ENCODE peak calls at places on chromosomes 2 and 18, in nine cellular contexts. D, W, P, G, H, K, X, S and T are unnamed samples.

GRCh38 chr2:234705108-234705507 is 208.2 kb upstream of the ARL4C start:
- DNase-seq in G (peak; percentile 37), W (peak; percentile 83), K (peak; percentile 96), X (no peak), P (no peak), D (peak; percentile 19), S (no peak), H (no peak), T (peak; percentile 71)

GRCh38 chr2:10873790-10874437 is 37.8 kb upstream of the KCNF1 start:
- DNase-seq in D (peak; percentile 11), H (no peak), X (no peak), W (peak; percentile 74), P (no peak), S (peak; percentile 48), G (peak; percentile 8), K (peak; percentile 47), T (peak; percentile 26)

GRCh38 chr2:65133626-65134025 is 3.7 kb upstream of the RAB1A start:
- DNase-seq in W (no peak), X (no peak), D (no peak), S (no peak), H (no peak), G (no peak), P (no peak), K (no peak), T (no peak)

GRCh38 chr18:57910817-57911216 is 107.7 kb upstream of the ATP8B1 start:
- DNase-seq in P (no peak), H (peak; percentile 28), K (no peak), G (no peak), D (no peak), W (no peak), S (no peak), X (no peak), T (no peak)

GRCh38 chr18:12307251-12307736 is 747 bp upstream of the TUBB6 start:
- DNase-seq in X (no peak), H (no peak), K (peak; percentile 80), P (no peak), D (peak; percentile 80), W (peak; percentile 59), G (peak; percentile 78), S (peak; percentile 67), T (peak; percentile 81)

GRCh38 chr18:29644276-29644675 is 1398.3 kb downstream of the DSC3 start:
- DNase-seq in W (peak; percentile 61), K (peak; percentile 63), D (peak; percentile 3), S (no peak), H (no peak), G (peak; percentile 28), X (no peak), P (no peak), T (no peak)

GRCh38 chr2:74457549-74458131 is 598 bp upstream of the WBP1 start:
- DNase-seq in D (peak; percentile 53), W (peak; percentile 57), H (peak; percentile 28), P (peak; percentile 76), G (no peak), K (no peak), S (peak; percentile 93), X (peak; percentile 51), T (peak; percentile 92)

GRCh38 chr2:201798252-201798918 is 8.0 kb upstream of the CDK15 start:
- DNase-seq in D (peak; percentile 39), K (peak; percentile 97), P (no peak), W (peak; percentile 79), G (peak; percentile 87), H (no peak), X (no peak), S (no peak), T (no peak)

GRCh38 chr2:2291500-2292260 is 39.4 kb downstream of the MYT1L start:
- DNase-seq in S (no peak), X (peak; percentile 30), D (no peak), H (peak; percentile 38), W (no peak), P (peak; percentile 37), G (no peak), K (no peak), T (peak; percentile 76)

GRCh38 chr2:173030541-173031485 is 44.8 kb upstream of the MAP3K20 start:
- DNase-seq in X (no peak), D (no peak), K (no peak), H (no peak), P (no peak), G (no peak), W (peak; percentile 90), S (no peak), T (no peak)

GRCh38 chr2:23241106-23241505 is 143.9 kb upstream of the KLHL29 start:
- DNase-seq in K (no peak), P (no peak), W (no peak), S (no peak), D (no peak), H (no peak), G (no peak), X (no peak), T (no peak)

GRCh38 chr18:46411862-46412690 is 244.9 kb downstream of the LOXHD1 start:
- DNase-seq in K (peak; percentile 34), P (peak; percentile 43), G (no peak), S (no peak), H (no peak), D (peak; percentile 34), W (peak; percentile 31), X (peak; percentile 36), T (peak; percentile 66)

GRCh38 chr2:203997481-203997880 is 60.9 kb downstream of the ICOS start:
- DNase-seq in H (no peak), D (no peak), X (no peak), S (no peak), W (no peak), P (no peak), G (no peak), K (no peak), T (no peak)

GRCh38 chr2:152558174-152559091 is 158.8 kb downstream of the PRPF40A start:
- DNase-seq in S (no peak), W (peak; percentile 28), H (no peak), K (peak; percentile 97), D (peak; percentile 93), X (peak; percentile 46), G (peak; percentile 89), P (no peak), T (no peak)

GRCh38 chr2:203605302-203605701 is 70.2 kb upstream of the RAPH1 start:
- DNase-seq in X (no peak), H (no peak), S (no peak), D (peak; percentile 77), K (no peak), G (peak; percentile 76), P (no peak), W (no peak), T (no peak)

GRCh38 chr2:3460831-3461544 is 58.3 kb downstream of the ADI1 start:
- DNase-seq in K (no peak), D (no peak), G (no peak), W (no peak), S (no peak), X (no peak), P (no peak), H (no peak), T (peak; percentile 43)

GRCh38 chr2:156536534-156536933 is 100.4 kb downstream of the GPD2 start:
- DNase-seq in W (peak; percentile 55), H (no peak), D (no peak), P (no peak), G (no peak), X (no peak), S (no peak), K (peak; percentile 5), T (no peak)

GRCh38 chr2:233426619-233427342 is 72.5 kb downstream of the DGKD start:
- DNase-seq in K (peak; percentile 96), G (peak; percentile 63), W (peak; percentile 75), P (no peak), D (peak; percentile 63), S (peak; percentile 54), H (no peak), X (no peak), T (peak; percentile 75)

GRCh38 chr2:1837022-1837421 is 92.7 kb upstream of the PXDN start:
- DNase-seq in W (no peak), H (peak; percentile 28), D (no peak), S (no peak), X (no peak), G (no peak), P (no peak), K (no peak), T (peak; percentile 71)

GRCh38 chr2:11635141-11635540 is 34.9 kb downstream of the NTSR2 start:
- DNase-seq in H (no peak), D (no peak), K (no peak), S (no peak), W (no peak), G (no peak), P (no peak), X (no peak), T (no peak)

GRCh38 chr2:158967731-158968395 is 577 bp upstream of the TANC1 start:
- DNase-seq in S (peak; percentile 49), H (peak; percentile 45), W (peak; percentile 37), X (peak; percentile 85), K (peak; percentile 69), D (peak; percentile 61), G (peak; percentile 71), P (peak; percentile 70), T (peak; percentile 85)

GRCh38 chr2:29632018-29632417 is 289.4 kb downstream of the ALK start:
- DNase-seq in K (peak; percentile 58), D (no peak), P (no peak), H (no peak), S (no peak), G (no peak), X (no peak), W (peak; percentile 90), T (no peak)

GRCh38 chr2:190267302-190267701 is 52.3 kb downstream of the HIBCH start:
- DNase-seq in P (no peak), H (no peak), K (peak; percentile 89), S (no peak), G (peak; percentile 89), W (peak; percentile 76), X (no peak), D (peak; percentile 79), T (no peak)

GRCh38 chr18:63511285-63511684 is 30.9 kb upstream of the SERPINB12 start:
- DNase-seq in S (no peak), P (peak; percentile 37), H (peak; percentile 28), X (peak; percentile 10), D (peak; percentile 63), K (peak; percentile 34), W (peak; percentile 78), G (peak; percentile 55), T (peak; percentile 87)

GRCh38 chr2:26767129-26767528 is 3.0 kb downstream of the SLC35F6 start:
- DNase-seq in S (no peak), P (no peak), X (no peak), K (no peak), W (no peak), H (no peak), D (no peak), G (no peak), T (peak; percentile 89)

GRCh38 chr2:48567671-48568070 is 37.7 kb downstream of the STON1 start:
- DNase-seq in W (no peak), K (peak; percentile 64), H (no peak), S (no peak), X (no peak), G (peak; percentile 32), D (peak; percentile 93), P (no peak), T (no peak)

GRCh38 chr2:48545244-48545643 is 15.3 kb downstream of the STON1 start:
- DNase-seq in H (peak; percentile 22), P (no peak), K (no peak), W (no peak), S (no peak), G (no peak), D (no peak), X (no peak), T (peak; percentile 60)

GRCh38 chr2:12665334-12665733 is 51.4 kb upstream of the TRIB2 start:
- DNase-seq in G (no peak), W (peak; percentile 47), H (no peak), D (peak; percentile 17), X (no peak), S (no peak), P (no peak), K (no peak), T (no peak)